ENCODE peak calls at places on chromosome 1, in six cellular contexts. One of them, this sample, is unnamed.

GRCh38 chr1:22225858-22226584 is 83.1 kb upstream of the WNT4 start:
- DNase-seq in SJSA1: no peak
- DNase-seq in foreskin fibroblast: no peak
- DNase-seq in psoas muscle: no peak
- DNase-seq in glutamatergic neuron: no peak
- DNase-seq in heart left ventricle: no peak
- DNase-seq in this sample: no peak

GRCh38 chr1:229012823-229013222 is 258.1 kb upstream of the RAB4A start:
- DNase-seq in SJSA1: no peak
- DNase-seq in foreskin fibroblast: no peak
- DNase-seq in psoas muscle: no peak
- DNase-seq in glutamatergic neuron: no peak
- DNase-seq in heart left ventricle: no peak
- DNase-seq in this sample: no peak

GRCh38 chr1:228082975-228083870 is 715 bp downstream of the ARF1 start:
- DNase-seq in SJSA1: peak; percentile 33
- DNase-seq in foreskin fibroblast: peak; percentile 62
- DNase-seq in psoas muscle: peak; percentile 69
- DNase-seq in glutamatergic neuron: peak; percentile 42
- DNase-seq in heart left ventricle: peak; percentile 82
- DNase-seq in this sample: no peak

GRCh38 chr1:51636765-51637522 is 20.1 kb downstream of the OSBPL9 start:
- DNase-seq in SJSA1: peak; percentile 76
- DNase-seq in foreskin fibroblast: peak; percentile 88
- DNase-seq in psoas muscle: peak; percentile 60
- DNase-seq in glutamatergic neuron: no peak
- DNase-seq in heart left ventricle: no peak
- DNase-seq in this sample: no peak

GRCh38 chr1:117077267-117077666 is 17.1 kb downstream of the TTF2 start:
- DNase-seq in SJSA1: peak; percentile 50
- DNase-seq in foreskin fibroblast: peak; percentile 89
- DNase-seq in psoas muscle: no peak
- DNase-seq in glutamatergic neuron: no peak
- DNase-seq in heart left ventricle: no peak
- DNase-seq in this sample: no peak

GRCh38 chr1:202286622-202287097 is 55.1 kb downstream of the UBE2T start:
- DNase-seq in SJSA1: no peak
- DNase-seq in foreskin fibroblast: peak; percentile 37
- DNase-seq in psoas muscle: no peak
- DNase-seq in glutamatergic neuron: no peak
- DNase-seq in heart left ventricle: peak; percentile 60
- DNase-seq in this sample: no peak

GRCh38 chr1:232084584-232085223 is 458.1 kb downstream of the DISC1 start:
- DNase-seq in SJSA1: peak; percentile 31
- DNase-seq in foreskin fibroblast: peak; percentile 17
- DNase-seq in psoas muscle: no peak
- DNase-seq in glutamatergic neuron: no peak
- DNase-seq in heart left ventricle: no peak
- DNase-seq in this sample: no peak

GRCh38 chr1:38700077-38700470 is 159.5 kb downstream of the RRAGC start:
- DNase-seq in SJSA1: no peak
- DNase-seq in foreskin fibroblast: no peak
- DNase-seq in psoas muscle: no peak
- DNase-seq in glutamatergic neuron: peak; percentile 20
- DNase-seq in heart left ventricle: no peak
- DNase-seq in this sample: no peak

GRCh38 chr1:7046314-7046713 is 261.1 kb downstream of the CAMTA1 start:
- DNase-seq in SJSA1: no peak
- DNase-seq in foreskin fibroblast: peak; percentile 29
- DNase-seq in psoas muscle: no peak
- DNase-seq in glutamatergic neuron: no peak
- DNase-seq in heart left ventricle: peak; percentile 29
- DNase-seq in this sample: no peak

GRCh38 chr1:8727809-8728213 is 89.6 kb downstream of the RERE start:
- DNase-seq in SJSA1: no peak
- DNase-seq in foreskin fibroblast: peak; percentile 48
- DNase-seq in psoas muscle: peak; percentile 36
- DNase-seq in glutamatergic neuron: peak; percentile 65
- DNase-seq in heart left ventricle: peak; percentile 26
- DNase-seq in this sample: no peak

GRCh38 chr1:94463765-94464330 is 45.7 kb downstream of the ABCD3 start:
- DNase-seq in SJSA1: peak; percentile 47
- DNase-seq in foreskin fibroblast: peak; percentile 65
- DNase-seq in psoas muscle: no peak
- DNase-seq in glutamatergic neuron: no peak
- DNase-seq in heart left ventricle: no peak
- DNase-seq in this sample: peak; percentile 12

GRCh38 chr1:201990427-201990826 is 8.0 kb downstream of the RNPEP start:
- DNase-seq in SJSA1: no peak
- DNase-seq in foreskin fibroblast: no peak
- DNase-seq in psoas muscle: no peak
- DNase-seq in glutamatergic neuron: no peak
- DNase-seq in heart left ventricle: peak; percentile 67
- DNase-seq in this sample: no peak

GRCh38 chr1:94599090-94599813 is 57.7 kb upstream of the F3 start:
- DNase-seq in SJSA1: no peak
- DNase-seq in foreskin fibroblast: peak; percentile 53
- DNase-seq in psoas muscle: no peak
- DNase-seq in glutamatergic neuron: no peak
- DNase-seq in heart left ventricle: peak; percentile 33
- DNase-seq in this sample: no peak

This sample was measured in naive B cell.